ENCODE peak calls at places on chromosomes 16 and 17, in nine cellular contexts. S is activated T-cell treated with anti-CD3 and anti-CD28 coated beads for 1 hour; D is stimulated activated CD4-positive, alpha-beta T cell treated with anti-CD3 and anti-CD28 coated beads, TNF-alpha, amount 100 ng/mL, for 1 hour; R is stimulated activated naive CD4-positive, alpha-beta T cell; Q is EH; G is NCI-H1105; V is left lung; U is activated CD8-positive, alpha-beta memory T cell treated with anti-CD3 and anti-CD28 coated beads, Interleukin-2, amount 10 ng/mL, durations not matched to agents 7 days and 5 days; P is HepG2. K is an unnamed sample.

GRCh38 chr16:15792563-15792971 is 64.3 kb downstream of the MYH11 start:
- DNase-seq in G (no peak), P (no peak), D (no peak), U (no peak), R (no peak), V (no peak), Q (no peak), S (no peak), K (no peak)

GRCh38 chr16:4664538-4665418 is 28.6 kb upstream of the NUDT16L1 start:
- DNase-seq in P (peak), V (peak), D (peak), G (no peak), S (peak), Q (no peak), R (peak), U (peak), K (no peak)

GRCh38 chr16:83433201-83433600 is 374.6 kb upstream of the HSBP1 start:
- DNase-seq in D (no peak), Q (peak), P (no peak), G (no peak), V (no peak), R (no peak), S (no peak), U (no peak), K (no peak)

GRCh38 chr17:43330876-43331639 is 67.7 kb upstream of the ARL4D start:
- DNase-seq in S (no peak), V (no peak), G (no peak), P (no peak), Q (no peak), U (no peak), R (no peak), D (no peak), K (no peak)

GRCh38 chr17:4433515-4434031 is at the start of gene SPNS3:
- DNase-seq in D (no peak), P (no peak), Q (no peak), S (no peak), V (no peak), U (peak), G (no peak), R (no peak), K (peak)

GRCh38 chr16:84718-85452 is 6.9 kb downstream of the MPG start:
- DNase-seq in S (peak), U (peak), P (no peak), D (no peak), G (no peak), V (peak), R (no peak), Q (peak), K (peak)

GRCh38 chr17:38667099-38667786 is 7.5 kb downstream of the EPOP start:
- DNase-seq in V (peak), Q (peak), U (peak), P (peak), G (peak), D (no peak), R (peak), S (no peak), K (peak)

GRCh38 chr17:14201087-14201486 is 35.6 kb downstream of the CDRT15 start:
- DNase-seq in U (peak), G (no peak), S (no peak), Q (peak), R (peak), D (no peak), V (no peak), P (no peak), K (no peak)

GRCh38 chr16:4345439-4346204 is 5.5 kb downstream of the PAM16 start:
- DNase-seq in R (no peak), Q (no peak), P (peak), V (no peak), G (no peak), U (no peak), S (no peak), D (no peak), K (peak)

GRCh38 chr16:6616746-6617145 is 715.9 kb upstream of the RBFOX1 start:
- DNase-seq in V (no peak), D (no peak), U (no peak), R (no peak), G (no peak), P (no peak), S (no peak), Q (no peak), K (no peak)

GRCh38 chr16:86137359-86137758 is 238.4 kb downstream of the IRF8 start:
- DNase-seq in V (no peak), R (no peak), G (no peak), Q (no peak), U (no peak), P (no peak), S (no peak), D (no peak), K (no peak)

GRCh38 chr16:20883554-20884239 is 16.5 kb downstream of the DCUN1D3 start:
- DNase-seq in Q (no peak), V (no peak), D (no peak), G (no peak), U (no peak), S (no peak), P (no peak), R (no peak), K (no peak)

GRCh38 chr17:46764709-46765401 is 53.6 kb downstream of the WNT3 start:
- DNase-seq in U (no peak), V (peak), S (no peak), R (no peak), Q (peak), G (peak), P (no peak), D (no peak), K (no peak)

GRCh38 chr17:4950075-4950756 is 703 bp upstream of the ENO3 start:
- DNase-seq in P (peak), U (peak), S (peak), G (peak), R (no peak), D (peak), Q (peak), V (peak), K (peak)

GRCh38 chr16:10321407-10322397 is 64.2 kb upstream of the ATF7IP2 start:
- DNase-seq in R (peak), P (no peak), Q (no peak), V (no peak), G (no peak), D (no peak), S (no peak), U (no peak), K (no peak)

GRCh38 chr17:17186051-17186450 is 20.1 kb downstream of the PLD6 start:
- DNase-seq in Q (no peak), V (no peak), R (no peak), D (no peak), G (no peak), P (no peak), U (peak), S (no peak), K (no peak)

GRCh38 chr16:73350707-73351452 is 303.0 kb upstream of the ZFHX3 start:
- DNase-seq in R (no peak), S (no peak), U (no peak), G (no peak), D (no peak), Q (no peak), P (no peak), V (no peak), K (no peak)

GRCh38 chr17:48586355-48586924 is 3.6 kb downstream of the HOXB3 start:
- DNase-seq in R (peak), V (no peak), Q (no peak), G (no peak), D (no peak), S (no peak), U (peak), P (no peak), K (peak)

GRCh38 chr17:83068641-83069570 is 10.5 kb upstream of the METRNL start:
- DNase-seq in P (no peak), D (no peak), V (peak), U (no peak), S (no peak), Q (no peak), R (no peak), G (no peak), K (no peak)

GRCh38 chr16:24673155-24673554 is 56.3 kb upstream of the TNRC6A start:
- DNase-seq in D (no peak), S (no peak), R (no peak), G (no peak), V (no peak), U (no peak), P (peak), Q (no peak), K (no peak)

GRCh38 chr16:78684040-78684611 is 584.7 kb downstream of the WWOX start:
- DNase-seq in P (peak), G (no peak), S (no peak), D (no peak), V (no peak), Q (peak), R (no peak), U (no peak), K (no peak)

GRCh38 chr17:81481815-81482505 is 30.6 kb downstream of the ACTG1 start:
- DNase-seq in V (no peak), S (no peak), G (no peak), R (no peak), U (no peak), D (no peak), Q (no peak), P (no peak), K (no peak)

GRCh38 chr16:88120812-88121211 is 169.6 kb downstream of the BANP start:
- DNase-seq in R (no peak), S (no peak), P (no peak), U (no peak), D (no peak), Q (no peak), V (no peak), G (no peak), K (no peak)

GRCh38 chr16:28326881-28327610 is 34.7 kb downstream of the SBK1 start:
- DNase-seq in R (peak), S (peak), V (no peak), D (peak), P (peak), Q (peak), G (no peak), U (peak), K (peak)

GRCh38 chr17:63450551-63450950 is 4.4 kb upstream of the CYB561 start:
- DNase-seq in Q (peak), V (no peak), R (no peak), P (no peak), D (no peak), U (no peak), S (no peak), G (no peak), K (no peak)